ENCODE peak calls at places on chromosomes 12 and 14, in four cellular contexts. A, N, C and P are unnamed samples.

GRCh38 chr14:61927015-61927414 is 164.8 kb downstream of the SNAPC1 start:
- DNase-seq in N (peak; percentile 59), C (no peak), A (no peak), P (no peak)

GRCh38 chr14:63204407-63205280 is at the start of gene RHOJ:
- DNase-seq in C (peak; percentile 41), N (no peak), A (no peak), P (no peak)

GRCh38 chr12:130154276-130154675 is 8.0 kb upstream of the FZD10 start:
- DNase-seq in C (no peak), A (no peak), N (no peak), P (no peak)

GRCh38 chr12:1054103-1054838 is 63.2 kb downstream of the ERC1 start:
- DNase-seq in N (no peak), A (no peak), C (no peak), P (no peak)

GRCh38 chr12:92191061-92191460 is 45.4 kb upstream of the BTG1 start:
- DNase-seq in N (no peak), C (no peak), A (no peak), P (no peak)

GRCh38 chr12:12503384-12504078 is 59.1 kb downstream of the DUSP16 start:
- DNase-seq in A (no peak), N (no peak), C (no peak), P (no peak)

GRCh38 chr12:122681814-122682213 is 21.3 kb downstream of the HCAR2 start:
- DNase-seq in A (no peak), N (no peak), C (no peak), P (peak; percentile 29)

GRCh38 chr14:74835607-74836250 is 40.2 kb downstream of the PROX2 start:
- DNase-seq in N (no peak), C (no peak), A (no peak), P (no peak)

GRCh38 chr12:69619050-69619449 is 8.3 kb upstream of the LRRC10 start:
- DNase-seq in A (no peak), N (no peak), C (no peak), P (no peak)

GRCh38 chr12:124277394-124278222 is 17.3 kb upstream of the RFLNA start:
- DNase-seq in N (no peak), C (no peak), A (peak; percentile 55), P (no peak)

GRCh38 chr12:68487721-68488309 is 122.9 kb upstream of the RAP1B start:
- DNase-seq in A (no peak), C (no peak), N (no peak), P (no peak)

GRCh38 chr14:31291210-31291609 is 83.6 kb upstream of the HECTD1 start:
- DNase-seq in C (no peak), A (no peak), N (no peak), P (no peak)

GRCh38 chr14:92945544-92945943 is 22.6 kb downstream of the CHGA start:
- DNase-seq in A (no peak), C (no peak), N (no peak), P (no peak)

GRCh38 chr12:18591473-18591872 is 146.3 kb downstream of the PLCZ1 start:
- DNase-seq in N (no peak), C (no peak), A (no peak), P (no peak)

GRCh38 chr12:18583655-18584054 is 154.2 kb downstream of the PLCZ1 start:
- DNase-seq in C (no peak), N (no peak), A (no peak), P (no peak)

GRCh38 chr12:18589316-18589715 is 148.5 kb downstream of the PLCZ1 start:
- DNase-seq in C (no peak), A (no peak), N (no peak), P (no peak)
- TF ChIP-seq CTCF in C (no peak), A (no peak), N (no peak), P (peak; percentile 28)

GRCh38 chr12:80625901-80626300 is 81.5 kb upstream of the MYF6 start:
- DNase-seq in N (no peak), A (no peak), C (no peak), P (no peak)

GRCh38 chr12:80617733-80618132 is 89.7 kb upstream of the MYF6 start:
- DNase-seq in A (no peak), C (no peak), N (no peak), P (no peak)

GRCh38 chr12:80620281-80620680 is 87.2 kb upstream of the MYF6 start:
- DNase-seq in C (no peak), A (no peak), N (no peak), P (no peak)

GRCh38 chr12:80624986-80625530 is 82.4 kb upstream of the MYF6 start:
- DNase-seq in N (no peak), A (no peak), C (no peak), P (no peak)

DNA sequence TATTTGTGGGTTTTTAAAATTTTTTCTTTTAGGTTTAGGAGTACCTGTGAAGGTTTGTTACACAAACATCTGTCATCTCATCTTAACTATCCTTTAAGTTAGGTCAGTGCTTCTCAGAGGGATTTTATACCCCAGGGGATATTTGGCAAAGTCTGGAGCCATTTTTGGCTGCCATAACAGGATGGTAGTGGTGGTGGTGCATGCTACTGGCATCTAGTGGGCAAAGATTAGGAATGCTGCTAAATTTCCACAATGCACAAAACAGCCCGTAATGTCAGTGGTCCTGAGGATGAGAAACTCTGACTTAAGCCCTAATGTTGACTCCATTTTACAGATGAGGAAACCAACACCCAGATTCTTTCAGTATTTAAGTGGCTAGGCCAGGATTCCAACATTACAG is 85.2 kb upstream of the MYF6 start:
- DNase-seq in A (no peak), C (no peak), N (no peak), P (no peak)
- TF ChIP-seq CTCF in A (no peak), C (no peak), N (no peak), P (peak; percentile 35)

DNA sequence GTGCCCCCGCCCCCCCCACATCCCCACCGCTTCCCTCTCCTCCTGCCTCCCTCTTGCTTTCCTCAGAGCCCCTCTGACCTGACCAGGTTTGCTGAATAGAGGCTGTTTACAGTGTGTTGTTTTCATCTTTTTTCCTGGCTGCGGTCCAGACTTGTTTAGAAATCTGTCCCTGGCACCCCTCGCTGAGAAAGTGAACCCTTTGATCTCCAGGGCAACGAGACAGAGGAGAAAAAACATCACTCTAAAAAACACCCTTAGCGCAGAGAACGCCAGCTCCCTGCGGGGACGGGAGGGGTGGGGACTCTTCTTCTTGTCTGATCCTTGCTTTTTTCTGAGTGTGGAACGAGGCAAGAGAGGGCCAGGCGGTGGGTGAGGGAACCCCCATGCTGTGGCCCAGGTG is 22.4 kb downstream of the SDS start:
- DNase-seq in C (no peak), A (no peak), N (no peak), P (no peak)
- TF ChIP-seq CTCF in C (no peak), A (no peak), N (no peak), P (no peak)

GRCh38 chr12:57896139-57896436 is 45.3 kb upstream of the ATP23 start:
- DNase-seq in C (no peak), N (no peak), A (no peak), P (no peak)
- TF ChIP-seq CTCF in C (no peak), N (peak; percentile 5), A (no peak), P (peak; percentile 18)

GRCh38 chr14:39174560-39175444 is at the start of gene PNN:
- DNase-seq in N (peak; percentile 97), C (peak; percentile 88), A (peak; percentile 96), P (peak; percentile 99)
- TF ChIP-seq CTCF in N (no peak), C (no peak), A (no peak), P (no peak)

GRCh38 chr14:59261334-59261733 is 72.9 kb downstream of the DAAM1 start:
- DNase-seq in A (no peak), C (no peak), N (no peak), P (no peak)

GRCh38 chr14:59267046-59267445 is 78.6 kb downstream of the DAAM1 start:
- DNase-seq in C (no peak), A (no peak), N (no peak), P (no peak)

GRCh38 chr14:59268011-59268410 is 79.5 kb downstream of the DAAM1 start:
- DNase-seq in N (no peak), A (no peak), C (no peak), P (no peak)

GRCh38 chr14:59265808-59266207 is 77.3 kb downstream of the DAAM1 start:
- DNase-seq in A (no peak), N (no peak), C (no peak), P (no peak)

DNA sequence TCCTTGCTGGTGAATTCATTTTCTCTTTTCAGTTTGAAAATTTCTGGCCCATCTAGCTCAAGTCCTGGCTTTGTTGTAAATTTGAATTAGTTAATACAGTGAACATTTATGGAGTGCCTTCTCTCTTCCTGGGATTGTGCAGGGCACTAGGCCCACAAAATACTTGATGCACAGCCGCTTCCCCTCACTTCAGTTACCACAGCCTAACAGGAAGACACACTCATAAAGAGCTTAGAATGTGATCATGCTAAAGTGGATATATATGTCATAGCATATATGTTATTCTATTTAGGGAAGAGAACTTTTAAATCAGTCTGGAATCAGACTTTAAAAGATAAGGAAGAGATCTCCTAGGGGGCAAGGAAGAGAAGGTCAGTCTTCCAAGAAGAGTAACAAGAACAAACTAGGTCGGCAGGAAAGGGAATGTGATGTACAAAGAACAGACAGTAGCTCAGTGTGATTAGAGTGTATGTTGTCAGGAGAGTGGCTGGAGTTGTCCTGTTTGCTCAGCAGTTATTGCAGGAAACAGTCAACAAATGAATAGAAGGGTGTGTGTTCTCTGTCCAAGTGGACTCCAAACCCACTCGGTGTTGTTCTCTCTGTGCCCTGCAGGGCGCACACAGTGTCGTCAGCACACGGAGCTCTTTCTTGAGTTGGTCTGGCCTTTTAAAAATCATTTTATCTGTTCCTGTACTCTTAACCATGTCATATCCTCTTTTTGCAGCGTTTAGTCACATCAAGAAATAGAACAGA is 74.4 kb downstream of the DAAM1 start:
- DNase-seq in N (no peak), A (peak; percentile 62), C (peak; percentile 4), P (no peak)
- TF ChIP-seq CTCF in N (peak; percentile 1), A (peak; percentile 50), C (peak; percentile 59), P (no peak)

GRCh38 chr12:53476769-53477209 is 22.5 kb downstream of the MAP3K12 start:
- DNase-seq in A (no peak), N (no peak), C (no peak), P (no peak)
- TF ChIP-seq CTCF in A (no peak), N (peak; percentile 44), C (peak; percentile 48), P (peak; percentile 27)

DNA sequence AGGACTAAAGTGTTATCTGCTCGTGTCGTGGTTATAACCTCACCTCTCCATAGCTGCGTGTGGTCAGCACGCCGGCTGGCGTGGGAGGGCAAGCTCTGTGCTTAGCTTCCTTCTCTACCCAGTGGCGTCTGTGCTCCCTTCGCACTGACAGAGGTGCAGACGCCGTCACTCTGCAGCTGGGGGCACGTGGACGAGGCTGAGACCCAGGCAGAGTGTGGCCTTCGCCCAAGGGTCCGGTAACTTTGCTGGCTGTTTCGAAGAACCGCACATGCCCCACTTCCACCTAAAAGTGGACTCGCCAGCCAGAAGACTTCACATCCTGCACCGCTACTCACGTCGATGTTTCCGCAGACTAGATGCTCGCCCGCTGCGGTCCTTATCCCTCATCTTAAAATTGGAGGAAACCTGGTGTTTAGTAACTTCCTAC is 35.9 kb upstream of the DYNC1H1 start:
- DNase-seq in C (no peak), N (no peak), A (no peak), P (no peak)
- TF ChIP-seq CTCF in C (no peak), N (no peak), A (no peak), P (no peak)

GRCh38 chr14:90518941-90519256 is 122.1 kb downstream of the CALM1 start:
- DNase-seq in C (no peak), A (peak; percentile 52), N (no peak), P (no peak)
- TF ChIP-seq CTCF in C (peak; percentile 52), A (peak; percentile 42), N (peak; percentile 38), P (peak; percentile 59)